ENCODE peak calls at places on chromosomes 7 and 10, in six cellular contexts. One of them, this sample, is unnamed.

GRCh38 chr10:36725581-36726520 is 399.5 kb upstream of the ANKRD30A start:
- DNase-seq in DMS79 treated with DMSO at 0.1 percent for 48 hours: no peak
- DNase-seq in stimulated activated CD8-positive, alpha-beta memory T cell treated with anti-CD3 and anti-CD28 coated beads, Interleukin-12 subunit alpha, Interleukin-12 subunit beta, amount 100 ng/mL, for 1 hour: no peak
- DNase-seq in T-cell: no peak
- DNase-seq in glomerular endothelial cell: peak
- DNase-seq in CD8-positive, alpha-beta memory T cell: no peak
- DNase-seq in this sample: no peak

GRCh38 chr7:7292085-7292484 is 109.7 kb downstream of the C1GALT1 start:
- DNase-seq in DMS79 treated with DMSO at 0.1 percent for 48 hours: no peak
- DNase-seq in stimulated activated CD8-positive, alpha-beta memory T cell treated with anti-CD3 and anti-CD28 coated beads, Interleukin-12 subunit alpha, Interleukin-12 subunit beta, amount 100 ng/mL, for 1 hour: no peak
- DNase-seq in T-cell: no peak
- DNase-seq in glomerular endothelial cell: no peak
- DNase-seq in CD8-positive, alpha-beta memory T cell: no peak
- DNase-seq in this sample: no peak

GRCh38 chr10:77400041-77400440 is 237.6 kb downstream of the KCNMA1 start:
- DNase-seq in DMS79 treated with DMSO at 0.1 percent for 48 hours: no peak
- DNase-seq in stimulated activated CD8-positive, alpha-beta memory T cell treated with anti-CD3 and anti-CD28 coated beads, Interleukin-12 subunit alpha, Interleukin-12 subunit beta, amount 100 ng/mL, for 1 hour: no peak
- DNase-seq in T-cell: no peak
- DNase-seq in glomerular endothelial cell: no peak
- DNase-seq in CD8-positive, alpha-beta memory T cell: no peak
- DNase-seq in this sample: no peak

GRCh38 chr10:61642692-61643091 is 20.0 kb upstream of the CABCOCO1 start:
- DNase-seq in DMS79 treated with DMSO at 0.1 percent for 48 hours: no peak
- DNase-seq in stimulated activated CD8-positive, alpha-beta memory T cell treated with anti-CD3 and anti-CD28 coated beads, Interleukin-12 subunit alpha, Interleukin-12 subunit beta, amount 100 ng/mL, for 1 hour: no peak
- DNase-seq in T-cell: no peak
- DNase-seq in glomerular endothelial cell: peak
- DNase-seq in CD8-positive, alpha-beta memory T cell: no peak
- DNase-seq in this sample: no peak

GRCh38 chr10:119190353-119190752 is 11.7 kb upstream of the PRDX3 start:
- DNase-seq in DMS79 treated with DMSO at 0.1 percent for 48 hours: no peak
- DNase-seq in stimulated activated CD8-positive, alpha-beta memory T cell treated with anti-CD3 and anti-CD28 coated beads, Interleukin-12 subunit alpha, Interleukin-12 subunit beta, amount 100 ng/mL, for 1 hour: no peak
- DNase-seq in T-cell: no peak
- DNase-seq in glomerular endothelial cell: no peak
- DNase-seq in CD8-positive, alpha-beta memory T cell: no peak
- DNase-seq in this sample: no peak

GRCh38 chr7:19146699-19147098 is 1.5 kb upstream of the FERD3L start:
- DNase-seq in DMS79 treated with DMSO at 0.1 percent for 48 hours: no peak
- DNase-seq in stimulated activated CD8-positive, alpha-beta memory T cell treated with anti-CD3 and anti-CD28 coated beads, Interleukin-12 subunit alpha, Interleukin-12 subunit beta, amount 100 ng/mL, for 1 hour: no peak
- DNase-seq in T-cell: no peak
- DNase-seq in glomerular endothelial cell: no peak
- DNase-seq in CD8-positive, alpha-beta memory T cell: no peak
- DNase-seq in this sample: no peak

GRCh38 chr7:29485376-29486190 is 78.1 kb upstream of the PRR15 start:
- DNase-seq in DMS79 treated with DMSO at 0.1 percent for 48 hours: peak
- DNase-seq in stimulated activated CD8-positive, alpha-beta memory T cell treated with anti-CD3 and anti-CD28 coated beads, Interleukin-12 subunit alpha, Interleukin-12 subunit beta, amount 100 ng/mL, for 1 hour: no peak
- DNase-seq in T-cell: no peak
- DNase-seq in glomerular endothelial cell: no peak
- DNase-seq in CD8-positive, alpha-beta memory T cell: no peak
- DNase-seq in this sample: no peak

GRCh38 chr7:73892003-73892975 is 31.3 kb downstream of the TMEM270 start:
- DNase-seq in DMS79 treated with DMSO at 0.1 percent for 48 hours: no peak
- DNase-seq in stimulated activated CD8-positive, alpha-beta memory T cell treated with anti-CD3 and anti-CD28 coated beads, Interleukin-12 subunit alpha, Interleukin-12 subunit beta, amount 100 ng/mL, for 1 hour: no peak
- DNase-seq in T-cell: no peak
- DNase-seq in glomerular endothelial cell: no peak
- DNase-seq in CD8-positive, alpha-beta memory T cell: no peak
- DNase-seq in this sample: no peak

GRCh38 chr10:125824736-125825135 is 1.4 kb downstream of the BCCIP start:
- DNase-seq in DMS79 treated with DMSO at 0.1 percent for 48 hours: no peak
- DNase-seq in stimulated activated CD8-positive, alpha-beta memory T cell treated with anti-CD3 and anti-CD28 coated beads, Interleukin-12 subunit alpha, Interleukin-12 subunit beta, amount 100 ng/mL, for 1 hour: no peak
- DNase-seq in T-cell: no peak
- DNase-seq in glomerular endothelial cell: no peak
- DNase-seq in CD8-positive, alpha-beta memory T cell: no peak
- DNase-seq in this sample: no peak

GRCh38 chr7:90209776-90210175 is 1.8 kb upstream of the STEAP2 start:
- DNase-seq in DMS79 treated with DMSO at 0.1 percent for 48 hours: no peak
- DNase-seq in stimulated activated CD8-positive, alpha-beta memory T cell treated with anti-CD3 and anti-CD28 coated beads, Interleukin-12 subunit alpha, Interleukin-12 subunit beta, amount 100 ng/mL, for 1 hour: no peak
- DNase-seq in T-cell: no peak
- DNase-seq in glomerular endothelial cell: no peak
- DNase-seq in CD8-positive, alpha-beta memory T cell: no peak
- DNase-seq in this sample: no peak

GRCh38 chr7:149753370-149754233 is 19.8 kb downstream of the ZNF467 start:
- DNase-seq in DMS79 treated with DMSO at 0.1 percent for 48 hours: no peak
- DNase-seq in stimulated activated CD8-positive, alpha-beta memory T cell treated with anti-CD3 and anti-CD28 coated beads, Interleukin-12 subunit alpha, Interleukin-12 subunit beta, amount 100 ng/mL, for 1 hour: no peak
- DNase-seq in T-cell: no peak
- DNase-seq in glomerular endothelial cell: no peak
- DNase-seq in CD8-positive, alpha-beta memory T cell: no peak
- DNase-seq in this sample: no peak